ENCODE peak calls at places on chromosomes 11 and 22, in seven cellular contexts. C, K, O, S, G, B and W are unnamed samples.

GRCh38 chr22:45731041-45731797 is 59.6 kb downstream of the ATXN10 start:
- DNase-seq in C (no peak), K (no peak), O (no peak), S (no peak), G (no peak), B (no peak), W (no peak)

GRCh38 chr11:72525466-72525865 is 91.1 kb upstream of the CLPB start:
- DNase-seq in C (no peak), K (no peak), O (peak), S (no peak), G (no peak), B (no peak), W (no peak)

GRCh38 chr11:125091877-125092664 is 19.4 kb downstream of the TMEM218 start:
- DNase-seq in C (no peak), K (no peak), O (no peak), S (no peak), G (no peak), B (no peak), W (no peak)

GRCh38 chr22:17792289-17792688 is 18.0 kb upstream of the BID start:
- DNase-seq in C (no peak), K (no peak), O (no peak), S (no peak), G (no peak), B (no peak), W (no peak)

GRCh38 chr22:29871684-29872083 is 11.3 kb upstream of the MTMR3 start:
- DNase-seq in C (no peak), K (no peak), O (peak), S (no peak), G (no peak), B (no peak), W (no peak)

GRCh38 chr11:7512525-7513209 is 1.1 kb upstream of the PPFIBP2 start:
- DNase-seq in C (peak), K (no peak), O (peak), S (peak), G (no peak), B (peak), W (peak)

GRCh38 chr22:49218142-49218541 is 609.5 kb downstream of the BRD1 start:
- DNase-seq in C (no peak), K (no peak), O (no peak), S (no peak), G (no peak), B (no peak), W (no peak)

GRCh38 chr11:73800407-73800806 is 12.7 kb downstream of the MRPL48 start:
- DNase-seq in C (no peak), K (no peak), O (no peak), S (no peak), G (no peak), B (no peak), W (no peak)

GRCh38 chr11:6610591-6610990 is 1.4 kb downstream of the TAF10 start:
- DNase-seq in C (no peak), K (no peak), O (no peak), S (no peak), G (no peak), B (no peak), W (no peak)

GRCh38 chr11:10750838-10751580 is at the start of gene CTR9:
- DNase-seq in C (peak), K (peak), O (peak), S (peak), G (peak), B (peak), W (peak)

GRCh38 chr11:83628622-83629347 is 342.6 kb upstream of the CCDC90B start:
- DNase-seq in C (no peak), K (no peak), O (no peak), S (no peak), G (no peak), B (no peak), W (no peak)

GRCh38 chr22:49881856-49882255 is 28.2 kb downstream of the ZBED4 start:
- DNase-seq in C (peak), K (no peak), O (no peak), S (no peak), G (no peak), B (no peak), W (no peak)

GRCh38 chr11:9214765-9215164 is 50.4 kb downstream of the DENND5A start:
- DNase-seq in C (no peak), K (no peak), O (no peak), S (no peak), G (no peak), B (no peak), W (no peak)

GRCh38 chr11:19953909-19954308 is 206.4 kb downstream of the DBX1 start:
- DNase-seq in C (no peak), K (no peak), O (no peak), S (no peak), G (no peak), B (no peak), W (no peak)

GRCh38 chr11:11309906-11310305 is 43.1 kb downstream of the CSNK2A3 start:
- DNase-seq in C (no peak), K (no peak), O (no peak), S (no peak), G (no peak), B (no peak), W (no peak)

GRCh38 chr11:1271002-1271401 is 38.4 kb downstream of the TOLLIP start:
- DNase-seq in C (no peak), K (no peak), O (peak), S (no peak), G (no peak), B (no peak), W (no peak)

GRCh38 chr22:49255741-49256318 is 571.8 kb downstream of the BRD1 start:
- DNase-seq in C (no peak), K (no peak), O (no peak), S (no peak), G (no peak), B (no peak), W (peak)

GRCh38 chr22:37716708-37717107 is 19.9 kb downstream of the TRIOBP start:
- DNase-seq in C (no peak), K (no peak), O (no peak), S (no peak), G (no peak), B (no peak), W (no peak)

GRCh38 chr11:94199367-94200130 is 70.9 kb downstream of the PANX1 start:
- DNase-seq in C (no peak), K (no peak), O (no peak), S (no peak), G (no peak), B (no peak), W (no peak)

GRCh38 chr11:14411818-14412217 is 52.8 kb upstream of the RRAS2 start:
- DNase-seq in C (no peak), K (no peak), O (peak), S (peak), G (peak), B (no peak), W (no peak)

GRCh38 chr11:117882539-117882938 is 6.1 kb upstream of the FXYD6 start:
- DNase-seq in C (no peak), K (no peak), O (no peak), S (no peak), G (no peak), B (no peak), W (no peak)

GRCh38 chr11:112564228-112564955 is 303.7 kb upstream of the PLET1 start:
- DNase-seq in C (no peak), K (no peak), O (no peak), S (peak), G (no peak), B (no peak), W (no peak)

GRCh38 chr11:13487661-13488030 is 8.2 kb downstream of the PTH start:
- DNase-seq in C (no peak), K (no peak), O (no peak), S (no peak), G (no peak), B (no peak), W (no peak)

GRCh38 chr11:128157423-128158298 is 429.7 kb downstream of the ETS1 start:
- DNase-seq in C (peak), K (peak), O (no peak), S (no peak), G (peak), B (no peak), W (peak)

GRCh38 chr11:34652191-34652958 is 31.5 kb downstream of the EHF start:
- DNase-seq in C (no peak), K (no peak), O (no peak), S (no peak), G (no peak), B (no peak), W (no peak)

GRCh38 chr11:130947889-130948288 is 31.6 kb upstream of the SNX19 start:
- DNase-seq in C (no peak), K (no peak), O (no peak), S (no peak), G (no peak), B (no peak), W (no peak)

GRCh38 chr11:120121914-120122473 is 15.9 kb downstream of the TRIM29 start:
- DNase-seq in C (no peak), K (no peak), O (no peak), S (no peak), G (no peak), B (no peak), W (no peak)

GRCh38 chr11:26847459-26847858 is 125.6 kb upstream of the SLC5A12 start:
- DNase-seq in C (no peak), K (no peak), O (no peak), S (no peak), G (no peak), B (no peak), W (no peak)

GRCh38 chr22:26168934-26169311 is 339 bp upstream of the SEZ6L start:
- DNase-seq in C (no peak), K (no peak), O (no peak), S (peak), G (no peak), B (no peak), W (no peak)

GRCh38 chr22:44723801-44724200 is 21.8 kb downstream of the PRR5 start:
- DNase-seq in C (peak), K (no peak), O (no peak), S (no peak), G (no peak), B (no peak), W (no peak)

GRCh38 chr11:75453916-75454655 is 21.1 kb upstream of the KLHL35 start:
- DNase-seq in C (no peak), K (no peak), O (peak), S (no peak), G (peak), B (no peak), W (no peak)

GRCh38 chr11:128694618-128695481 is 978 bp downstream of the FLI1 start:
- DNase-seq in C (peak), K (no peak), O (peak), S (no peak), G (no peak), B (no peak), W (peak)

GRCh38 chr11:110182886-110183285 is 89.7 kb downstream of the ZC3H12C start:
- DNase-seq in C (no peak), K (no peak), O (no peak), S (no peak), G (no peak), B (no peak), W (no peak)

GRCh38 chr11:119791047-119791446 is 62.0 kb upstream of the NECTIN1 start:
- DNase-seq in C (no peak), K (no peak), O (no peak), S (no peak), G (no peak), B (no peak), W (no peak)

GRCh38 chr22:35328472-35328885 is 28.8 kb downstream of the TOM1 start:
- DNase-seq in C (no peak), K (no peak), O (peak), S (peak), G (no peak), B (no peak), W (no peak)

GRCh38 chr22:36386900-36387663 is 685 bp downstream of the MYH9 start:
- DNase-seq in C (peak), K (peak), O (peak), S (peak), G (no peak), B (no peak), W (peak)

GRCh38 chr22:36385491-36386350 is 2.0 kb downstream of the MYH9 start:
- DNase-seq in C (peak), K (peak), O (peak), S (peak), G (no peak), B (no peak), W (peak)

GRCh38 chr22:36386351-36386899 is 1.3 kb downstream of the MYH9 start:
- DNase-seq in C (peak), K (peak), O (peak), S (no peak), G (no peak), B (no peak), W (peak)

GRCh38 chr22:36387664-36387913 is 178 bp downstream of the MYH9 start:
- DNase-seq in C (no peak), K (no peak), O (no peak), S (no peak), G (no peak), B (no peak), W (no peak)

DNA sequence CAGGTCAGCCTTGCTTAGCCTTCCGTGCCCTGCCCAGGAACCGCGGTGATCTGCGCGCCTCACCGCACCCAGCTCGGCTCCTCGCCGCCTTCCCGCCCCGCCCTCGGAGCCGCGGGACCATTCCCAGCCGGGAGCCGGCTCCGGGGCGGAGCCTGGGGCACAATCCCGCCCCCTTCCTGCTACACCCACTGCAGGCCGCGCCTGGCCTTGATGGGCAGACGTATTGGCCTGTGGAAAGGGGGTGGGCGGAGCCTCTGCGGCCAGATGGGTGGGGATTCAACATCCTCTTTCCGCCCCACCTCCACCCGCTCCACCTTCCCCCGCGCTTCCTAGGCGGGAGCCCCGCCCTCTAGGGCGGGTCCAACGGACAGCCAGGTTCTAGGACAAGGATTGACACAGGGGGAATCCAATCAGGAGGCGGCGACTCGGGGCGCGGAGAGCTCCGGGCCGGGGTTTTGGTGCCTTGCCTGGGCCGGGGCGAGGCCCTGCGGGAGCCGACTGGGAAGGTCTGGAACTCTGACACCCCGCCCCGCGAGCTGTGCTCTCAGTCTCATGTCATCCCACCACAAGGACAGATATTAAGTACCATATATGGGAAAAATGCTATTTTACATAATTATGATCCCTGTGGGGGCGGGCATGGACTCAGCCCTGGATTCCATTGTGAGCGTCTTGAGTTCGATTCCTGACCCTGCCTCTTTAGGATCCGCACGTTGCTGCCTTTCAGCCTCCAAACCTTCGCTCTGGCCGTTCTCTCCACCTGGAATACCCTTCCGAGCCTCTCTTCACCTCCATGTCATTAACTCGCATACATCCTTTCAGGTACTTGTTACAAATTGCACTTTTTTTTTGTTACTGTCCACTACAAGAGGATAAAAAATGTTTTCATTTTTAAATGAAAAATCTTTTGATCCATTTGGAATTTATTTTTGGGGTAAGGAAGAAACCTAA is at the start of gene MYH9:
- DNase-seq in C (peak), K (peak), O (peak), S (peak), G (peak), B (peak), W (peak)
- H3K4me3 ChIP-seq in C (peak), K (peak), O (peak), S (peak), G (peak), B (peak), W (peak)

DNA sequence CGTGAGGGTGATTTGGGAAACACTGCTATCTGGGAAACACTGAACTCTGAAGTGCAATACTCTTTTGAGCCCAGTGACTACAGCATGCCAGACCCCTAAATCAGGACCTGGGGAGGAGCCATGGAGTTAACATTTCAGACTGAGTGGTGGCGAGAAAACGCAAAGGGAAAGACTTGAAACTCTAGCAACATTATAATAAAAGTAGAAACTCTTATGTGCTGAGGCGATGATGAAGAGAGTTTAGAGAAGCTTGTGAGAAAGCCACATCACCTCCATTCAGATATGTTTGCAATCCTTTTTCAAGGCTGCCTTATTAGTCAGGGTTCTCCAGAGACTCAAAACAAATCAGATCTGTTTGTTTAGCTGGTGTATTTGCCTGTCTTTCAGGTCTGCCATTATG is 1.9 kb downstream of the FEN1 start:
- DNase-seq in C (no peak), K (no peak), O (no peak), S (no peak), G (no peak), B (no peak), W (no peak)
- H3K4me3 ChIP-seq in C (no peak), K (no peak), O (no peak), S (no peak), G (no peak), B (no peak), W (no peak)

DNA sequence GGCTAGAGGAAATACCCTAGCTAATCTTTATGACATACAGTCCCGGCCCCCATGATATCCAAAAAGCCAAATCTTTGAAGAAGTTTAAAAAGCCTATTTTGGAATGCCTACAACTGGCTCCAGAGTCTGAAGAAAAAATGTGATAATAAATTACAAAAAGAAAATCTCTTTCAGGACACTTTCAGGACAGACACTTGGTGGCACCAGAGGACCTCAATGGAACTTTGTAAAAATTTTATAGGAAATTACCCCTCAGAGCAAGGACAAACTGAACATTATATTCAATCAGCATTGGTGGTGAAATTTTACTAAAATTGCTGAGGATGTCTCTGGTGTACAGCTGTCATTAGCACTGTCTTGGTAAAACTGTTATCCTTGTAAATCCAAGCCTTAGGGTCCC is 81.0 kb downstream of the CCDC73 start:
- DNase-seq in C (no peak), K (no peak), O (no peak), S (no peak), G (no peak), B (no peak), W (no peak)
- H3K4me3 ChIP-seq in C (no peak), K (no peak), O (no peak), S (no peak), G (no peak), B (no peak), W (no peak)

DNA sequence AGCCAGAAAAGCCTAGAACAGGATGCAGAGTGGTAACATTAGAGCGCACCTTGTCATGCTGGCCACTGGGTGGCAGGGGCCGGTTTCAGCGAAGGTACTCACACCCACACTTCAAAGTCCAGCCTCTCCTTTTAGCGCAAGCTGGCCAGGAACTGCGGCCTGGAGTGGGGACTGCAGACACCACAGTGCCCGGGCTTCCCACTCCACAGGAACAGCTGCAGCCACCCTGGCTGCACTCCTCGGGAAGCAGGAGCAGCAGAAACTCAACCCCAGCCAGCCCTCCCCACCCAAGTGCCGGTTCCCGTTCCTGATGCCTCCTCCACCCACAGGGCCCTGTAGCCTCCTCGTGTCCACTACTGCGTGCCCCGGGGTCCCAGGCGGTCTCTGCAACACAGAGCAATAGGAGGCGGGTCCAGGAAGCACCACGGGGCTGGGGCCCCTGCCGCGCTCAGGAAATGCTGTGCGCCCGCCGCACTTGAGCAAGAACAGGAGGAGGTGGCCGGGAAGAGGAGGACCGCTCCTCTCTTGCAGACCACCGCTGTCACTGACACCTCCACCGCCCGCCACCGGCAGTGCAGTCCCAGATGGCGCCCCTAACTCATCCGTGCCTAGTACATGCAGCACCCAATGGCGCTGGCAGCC is 2.2 kb downstream of the RFPL2 start:
- DNase-seq in C (peak), K (no peak), O (no peak), S (peak), G (no peak), B (no peak), W (peak)
- H3K4me3 ChIP-seq in C (no peak), K (no peak), O (peak), S (peak), G (no peak), B (peak), W (peak)

DNA sequence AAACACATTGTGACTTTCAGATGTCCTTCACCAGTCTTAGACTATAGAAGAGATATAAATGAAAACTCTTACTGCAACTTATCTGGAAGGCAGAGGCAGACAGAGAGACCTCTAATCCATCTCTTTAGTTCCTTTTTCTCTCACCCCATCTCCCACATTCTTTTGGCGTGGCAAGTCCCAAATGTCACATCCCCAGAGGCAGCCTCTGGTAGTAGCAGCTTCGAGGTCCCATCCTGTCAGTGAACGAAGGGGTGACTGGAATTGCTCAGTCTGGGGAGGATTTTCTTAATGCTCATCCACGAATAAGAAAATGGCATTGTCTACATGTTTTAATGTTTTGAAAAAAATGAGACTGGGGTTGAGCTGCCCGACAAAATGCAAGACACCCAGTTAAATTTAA is 201.4 kb downstream of the GRIA4 start:
- DNase-seq in C (no peak), K (no peak), O (no peak), S (no peak), G (no peak), B (no peak), W (no peak)
- H3K4me3 ChIP-seq in C (no peak), K (no peak), O (no peak), S (no peak), G (no peak), B (no peak), W (no peak)